ENCODE peak calls at places on chromosome 4, in six cellular contexts. M is H9, X is mesendoderm, C is mesenchymal stem cell, Y is IMR-90, K is H1. I is an unnamed sample.

GRCh38 chr4:169604131-169604900 is 8.1 kb downstream of the NEK1 start:
- DNase-seq in M (no peak), X (peak; percentile 61), C (peak; percentile 79), Y (peak; percentile 83), K (no peak), I (no peak)

GRCh38 chr4:48490012-48490679 is at the start of gene ZAR1:
- DNase-seq in M (peak; percentile 49), X (peak; percentile 21), C (no peak), Y (no peak), K (no peak), I (peak; percentile 19)

GRCh38 chr4:88814043-88814617 is 116.5 kb upstream of the NAP1L5 start:
- DNase-seq in M (no peak), X (peak; percentile 15), C (no peak), Y (no peak), K (no peak), I (peak; percentile 7)

GRCh38 chr4:154485127-154485773 is 6.3 kb downstream of the DCHS2 start:
- DNase-seq in M (no peak), X (no peak), C (no peak), Y (no peak), K (no peak), I (no peak)

GRCh38 chr4:98113005-98113404 is 30.3 kb downstream of the STPG2 start:
- DNase-seq in M (peak; percentile 47), X (peak; percentile 61), C (peak; percentile 30), Y (peak; percentile 25), K (no peak), I (peak; percentile 10)

GRCh38 chr4:140153419-140153743 is 603 bp downstream of the MAML3 start:
- DNase-seq in M (no peak), X (no peak), C (no peak), Y (no peak), K (no peak), I (no peak)

GRCh38 chr4:105106416-105106815 is 40.3 kb upstream of the TET2 start:
- DNase-seq in M (no peak), X (no peak), C (no peak), Y (no peak), K (no peak), I (no peak)

GRCh38 chr4:184568770-184569169 is 80.5 kb downstream of the CASP3 start:
- DNase-seq in M (no peak), X (no peak), C (no peak), Y (no peak), K (no peak), I (no peak)

GRCh38 chr4:142959156-142959555 is 113.1 kb upstream of the INPP4B start:
- DNase-seq in M (no peak), X (peak; percentile 63), C (no peak), Y (no peak), K (no peak), I (no peak)

GRCh38 chr4:74578329-74578728 is 133.4 kb downstream of the AREG start:
- DNase-seq in M (no peak), X (no peak), C (no peak), Y (no peak), K (no peak), I (no peak)

GRCh38 chr4:112859456-112860184 is 189.8 kb upstream of the ANK2 start:
- DNase-seq in M (no peak), X (no peak), C (no peak), Y (no peak), K (no peak), I (no peak)
- H3K27ac ChIP-seq in M (no peak overlapping the region), X (peak overlapping the region; percentile 17), C (no peak overlapping the region), Y (no peak overlapping the region), K (no peak overlapping the region), I (no peak overlapping the region)

GRCh38 chr4:83536649-83537352 is 893 bp downstream of the GPAT3 start:
- DNase-seq in M (no peak), X (no peak), C (peak; percentile 25), Y (no peak), K (no peak), I (peak; percentile 2)
- H3K23ac ChIP-seq in M (no peak overlapping the region), X (no peak overlapping the region), C (no peak overlapping the region), Y (peak overlapping the region; percentile 82), K (no peak overlapping the region), I (no peak overlapping the region)

DNA sequence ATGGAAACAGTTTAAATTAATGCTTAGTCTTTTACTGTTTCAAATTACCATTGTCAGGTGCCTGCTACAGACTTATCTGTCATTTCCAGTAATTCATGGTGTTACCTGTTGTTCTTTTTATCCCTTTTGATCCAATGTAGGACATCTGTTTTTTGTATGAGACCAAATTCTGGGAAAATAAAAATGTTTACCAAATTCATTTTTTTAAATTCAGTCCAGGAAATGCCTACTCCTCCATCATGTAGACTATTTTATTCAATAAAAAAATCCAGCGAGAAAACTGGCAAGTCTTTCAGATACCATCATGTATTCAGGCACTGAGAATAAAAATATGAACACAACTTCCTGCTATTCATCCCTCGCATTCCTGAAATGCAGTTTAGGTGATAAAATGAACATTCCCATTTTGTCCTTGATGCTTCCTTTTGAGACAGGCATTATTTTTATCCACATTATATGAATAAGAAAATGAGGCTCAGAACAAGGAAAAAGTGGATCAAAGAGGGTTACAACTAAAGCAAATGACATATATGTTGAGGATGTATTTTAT is 584.2 kb downstream of the SPRY1 start:
- DNase-seq in M (no peak), X (no peak), C (no peak), Y (no peak), K (no peak), I (peak; percentile 20)
- H3K27ac ChIP-seq in M (no peak overlapping the region), X (no peak overlapping the region), C (no peak overlapping the region), Y (no peak overlapping the region), K (no peak overlapping the region), I (no peak overlapping the region)

GRCh38 chr4:2352171-2352570 is 66.3 kb downstream of the ZFYVE28 start:
- DNase-seq in M (peak; percentile 16), X (no peak), C (no peak), Y (no peak), K (peak; percentile 33), I (no peak)

GRCh38 chr4:2352729-2353221 is 65.7 kb downstream of the ZFYVE28 start:
- DNase-seq in M (no peak), X (no peak), C (no peak), Y (no peak), K (peak; percentile 38), I (no peak)

GRCh38 chr4:2354760-2355159 is 63.7 kb downstream of the ZFYVE28 start:
- DNase-seq in M (no peak), X (no peak), C (no peak), Y (no peak), K (no peak), I (no peak)

GRCh38 chr4:2354127-2354526 is 64.3 kb downstream of the ZFYVE28 start:
- DNase-seq in M (peak; percentile 40), X (no peak), C (no peak), Y (no peak), K (no peak), I (no peak)

DNA sequence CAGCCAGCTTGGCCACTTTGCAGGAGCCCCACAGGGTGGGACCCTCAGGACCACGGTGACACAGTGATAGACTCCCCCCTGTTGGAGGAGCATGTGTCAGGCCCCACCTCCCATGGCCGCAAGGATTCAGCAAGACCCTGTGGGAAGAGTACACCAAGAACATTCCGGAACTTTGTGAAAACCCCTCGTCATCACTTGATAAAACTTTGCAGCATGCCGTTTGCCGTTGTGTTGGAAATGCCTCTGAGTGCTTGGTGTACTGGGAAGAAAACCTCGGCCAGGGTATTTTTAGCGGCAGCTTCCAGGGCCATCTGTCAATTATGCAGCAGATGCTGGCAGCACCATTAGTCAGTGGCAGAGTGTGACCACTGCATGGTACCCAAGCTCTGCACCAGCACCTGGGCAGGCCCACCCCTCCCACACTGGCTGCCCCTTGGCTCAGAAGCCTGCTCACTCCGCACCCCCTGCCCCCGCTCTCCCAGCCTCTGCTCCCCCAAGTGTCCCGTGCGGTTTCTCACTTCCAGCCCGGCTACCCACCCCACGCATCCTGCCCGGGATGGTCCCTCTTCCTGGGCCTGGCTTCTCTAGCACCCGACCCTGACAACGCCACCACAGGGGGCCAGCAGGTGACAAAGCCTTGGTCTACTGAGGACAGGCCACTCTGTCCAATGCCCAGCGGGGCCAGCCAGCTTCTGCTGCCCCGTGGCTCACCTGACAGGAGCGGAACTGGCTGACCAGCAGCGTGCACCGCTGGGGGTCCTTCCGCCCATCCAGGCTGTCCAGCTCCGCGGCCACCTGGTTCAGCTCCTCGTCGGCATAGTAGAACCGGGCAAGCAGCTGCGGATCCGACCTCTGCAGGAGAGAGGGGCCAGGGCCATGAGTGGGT is 65.0 kb downstream of the ZFYVE28 start:
- DNase-seq in M (peak; percentile 28), X (no peak), C (no peak), Y (no peak), K (no peak), I (no peak)
- H3K23ac ChIP-seq in M (no peak overlapping the region), X (no peak overlapping the region), C (no peak overlapping the region), Y (no peak overlapping the region), K (no peak overlapping the region), I (no peak overlapping the region)

GRCh38 chr4:124278477-124278876 is 434.1 kb downstream of the ANKRD50 start:
- DNase-seq in M (no peak), X (peak; percentile 90), C (peak; percentile 34), Y (peak; percentile 38), K (no peak), I (peak; percentile 89)
- H3K27ac ChIP-seq in M (no peak overlapping the region), X (no peak overlapping the region), C (no peak overlapping the region), Y (no peak overlapping the region), K (no peak overlapping the region), I (peak overlapping the region; percentile 99)

DNA sequence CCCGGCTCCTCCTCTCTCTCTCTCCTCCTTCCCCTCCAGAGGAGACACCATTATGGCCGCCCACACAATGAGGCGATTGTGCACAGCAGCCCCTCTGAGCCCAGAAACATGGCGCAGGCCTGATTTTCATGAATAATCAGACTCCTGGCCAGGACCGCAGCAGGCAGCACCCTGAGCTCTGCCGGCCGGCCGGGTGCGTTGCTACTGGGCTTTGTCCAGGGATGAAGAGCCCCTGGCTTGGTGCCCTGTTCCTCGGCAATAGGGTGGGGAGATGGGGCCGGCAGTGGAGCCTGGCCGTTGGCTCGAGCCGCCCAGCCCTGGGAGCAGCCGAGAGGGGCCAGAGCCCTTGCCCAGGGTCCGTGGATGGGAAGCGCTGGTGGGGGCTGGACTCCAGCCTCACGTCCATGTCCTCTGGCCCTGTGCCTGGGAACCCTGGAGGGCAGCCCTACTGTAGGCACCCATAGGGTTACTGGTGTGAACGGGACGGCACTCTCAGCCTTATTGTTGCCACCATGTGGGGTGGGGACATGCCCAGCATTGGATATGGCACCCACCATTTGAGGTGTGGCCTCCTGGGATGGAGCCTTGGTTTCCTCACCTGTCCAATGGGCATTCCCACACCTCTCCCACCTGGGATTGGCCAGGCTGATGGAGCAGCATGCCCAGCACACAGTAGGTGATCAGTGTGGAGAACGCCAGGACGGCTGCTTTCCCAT is 103.0 kb downstream of the SORCS2 start:
- DNase-seq in M (no peak), X (no peak), C (no peak), Y (no peak), K (no peak), I (no peak)
- H3K23ac ChIP-seq in M (no peak overlapping the region), X (no peak overlapping the region), C (no peak overlapping the region), Y (no peak overlapping the region), K (no peak overlapping the region), I (no peak overlapping the region)

DNA sequence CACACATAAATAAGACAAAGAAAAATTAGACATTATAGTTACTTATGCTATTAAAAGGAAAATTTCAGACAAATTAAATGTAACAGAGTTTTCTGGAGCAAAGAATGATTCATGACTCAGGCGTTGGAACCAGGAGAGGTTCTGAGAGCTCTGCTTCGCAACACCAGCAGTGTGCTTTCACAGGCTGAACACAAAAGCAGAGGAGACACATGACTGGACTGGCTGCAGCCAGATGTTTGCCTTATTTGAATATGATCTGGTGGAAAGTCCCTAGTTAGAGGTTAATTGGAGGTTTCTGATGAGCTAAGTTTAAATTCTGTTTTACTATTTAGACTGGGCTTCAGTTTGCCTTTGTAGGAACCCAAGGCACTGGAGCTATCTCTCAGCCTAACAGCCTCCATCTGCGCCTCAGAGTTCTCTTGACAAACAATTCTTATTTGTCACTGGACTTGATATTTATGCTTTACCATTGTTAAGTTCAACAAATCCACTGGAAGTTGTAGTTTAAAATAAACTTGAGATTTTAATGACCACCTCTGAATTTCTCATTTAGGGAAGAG is 16.2 kb downstream of the BOD1L1 start:
- DNase-seq in M (no peak), X (no peak), C (peak; percentile 61), Y (peak; percentile 85), K (no peak), I (no peak)
- H3K27ac ChIP-seq in M (no peak overlapping the region), X (no peak overlapping the region), C (no peak overlapping the region), Y (peak overlapping the region; percentile 2), K (no peak overlapping the region), I (no peak overlapping the region)

I was measured in trophoblast cell.